ENCODE peak calls at places on chromosomes 11 and 22, in seven cellular contexts. M is NCI-H1092 treated with DMSO at 0.1 percent for 48 hours; J is stimulated activated CD4-positive, alpha-beta T cell treated with anti-CD3 and anti-CD28 coated beads, Interleukin-12 subunit alpha, Interleukin-12 subunit beta, amount 100 ng/mL, for 4 hours; X is M059J; G is uterus; T is nucleus accumbens; U is fibroblast of pulmonary artery. P is an unnamed sample.

GRCh38 chr11:3834349-3835099 is 6.2 kb downstream of the RHOG start:
- DNase-seq in G (no peak), M (no peak), J (no peak), X (no peak), T (no peak), U (no peak), P (no peak)

GRCh38 chr11:33658195-33658900 is 42.3 kb downstream of the C11orf91 start:
- DNase-seq in J (no peak), X (no peak), G (no peak), U (no peak), T (no peak), M (no peak), P (no peak)

GRCh38 chr11:2300936-2301630 is 635 bp downstream of the C11orf21 start:
- DNase-seq in G (no peak), T (no peak), M (no peak), J (no peak), X (no peak), U (no peak), P (no peak)

GRCh38 chr11:76806608-76807205 is 23.6 kb downstream of the TSKU start:
- DNase-seq in M (no peak), U (no peak), T (no peak), G (no peak), J (no peak), X (no peak), P (no peak)

GRCh38 chr11:68273056-68273738 is 1.4 kb upstream of the C11orf24 start:
- DNase-seq in T (no peak), U (no peak), M (no peak), G (no peak), J (no peak), X (no peak), P (no peak)

GRCh38 chr22:24429411-24430365 is 2.3 kb downstream of the ADORA2A start:
- DNase-seq in G (no peak), J (peak), U (no peak), M (no peak), X (peak), T (no peak), P (no peak)

GRCh38 chr22:17969732-17970131 is 54.6 kb downstream of the MICAL3 start:
- DNase-seq in M (no peak), T (no peak), X (peak), J (no peak), U (peak), G (peak), P (peak)

GRCh38 chr22:22866381-22867111 is 21.1 kb upstream of the IGLL5 start:
- DNase-seq in X (no peak), M (no peak), U (no peak), J (no peak), G (no peak), T (no peak), P (no peak)

GRCh38 chr11:122817121-122817520 is 21.2 kb upstream of the CRTAM start:
- DNase-seq in J (no peak), U (peak), X (no peak), T (no peak), M (no peak), G (no peak), P (no peak)

GRCh38 chr11:61826930-61827572 is 1.0 kb upstream of the FADS2 start:
- DNase-seq in M (peak), X (no peak), J (no peak), U (no peak), G (no peak), T (no peak), P (no peak)

GRCh38 chr11:112440518-112440917 is 179.9 kb upstream of the PLET1 start:
- DNase-seq in G (no peak), M (no peak), J (no peak), X (no peak), T (no peak), U (no peak), P (peak)

GRCh38 chr22:39994566-39995345 is at the start of gene FAM83F:
- DNase-seq in T (no peak), G (no peak), J (peak), M (no peak), X (no peak), U (no peak), P (no peak)

GRCh38 chr11:130726647-130727046 is 189.6 kb downstream of the SNX19 start:
- DNase-seq in J (no peak), U (no peak), G (no peak), T (no peak), M (no peak), X (no peak), P (no peak)

GRCh38 chr11:128375941-128376340 is 211.4 kb downstream of the ETS1 start:
- DNase-seq in J (no peak), M (no peak), U (no peak), T (no peak), G (no peak), X (peak), P (no peak)

GRCh38 chr11:76623171-76623883 is 47.2 kb downstream of the LRRC32 start:
- DNase-seq in U (peak), J (no peak), X (peak), G (no peak), T (no peak), M (no peak), P (peak)

GRCh38 chr22:35383679-35384071 is 2.8 kb downstream of the HMOX1 start:
- DNase-seq in U (no peak), T (no peak), M (no peak), J (no peak), G (no peak), X (no peak), P (no peak)

GRCh38 chr11:129852125-129852740 is 36.6 kb downstream of the TMEM45B start:
- DNase-seq in M (no peak), U (no peak), X (no peak), G (no peak), J (no peak), T (no peak), P (peak)

GRCh38 chr11:119041821-119042514 is 11.3 kb upstream of the SLC37A4 start:
- DNase-seq in U (no peak), M (no peak), J (no peak), G (no peak), X (peak), T (no peak), P (no peak)

GRCh38 chr22:48793949-48794348 is 1033.7 kb downstream of the BRD1 start:
- DNase-seq in X (no peak), G (no peak), M (no peak), T (no peak), J (no peak), U (no peak), P (no peak)

GRCh38 chr11:74895340-74896116 is 53.4 kb downstream of the XRRA1 start:
- DNase-seq in G (no peak), T (no peak), X (no peak), M (no peak), U (no peak), J (no peak), P (no peak)

GRCh38 chr11:66082936-66083698 is 13.0 kb downstream of the PACS1 start:
- DNase-seq in X (peak), J (no peak), U (no peak), G (no peak), T (no peak), M (peak), P (no peak)

GRCh38 chr11:113562981-113563461 is 87.8 kb upstream of the DRD2 start:
- DNase-seq in G (no peak), U (no peak), M (no peak), X (no peak), J (no peak), T (no peak), P (peak)

GRCh38 chr22:34416321-34416900 is 496.1 kb upstream of the LARGE1 start:
- DNase-seq in J (no peak), T (no peak), X (no peak), G (no peak), U (no peak), M (no peak), P (no peak)

GRCh38 chr11:77542296-77542695 is 47.5 kb upstream of the AQP11 start:
- DNase-seq in M (no peak), J (no peak), T (no peak), G (no peak), U (peak), X (peak), P (peak)

GRCh38 chr11:38538866-38539651 is 1941.0 kb upstream of the RAG2 start:
- DNase-seq in T (no peak), G (no peak), J (no peak), M (no peak), X (no peak), U (no peak), P (no peak)

GRCh38 chr22:37228106-37229011 is 15.7 kb downstream of the RAC2 start:
- DNase-seq in T (no peak), M (no peak), G (no peak), J (peak), U (peak), X (peak), P (peak)

GRCh38 chr11:21564813-21565212 is 628.1 kb upstream of the ANO5 start:
- DNase-seq in U (no peak), T (no peak), X (peak), G (no peak), J (no peak), M (no peak), P (no peak)

GRCh38 chr11:10308208-10308954 is 3.5 kb downstream of the ADM start:
- DNase-seq in T (no peak), U (no peak), J (no peak), X (peak), M (no peak), G (no peak), P (no peak)

GRCh38 chr11:44524751-44525171 is 40.7 kb upstream of the CD82 start:
- DNase-seq in T (no peak), M (no peak), X (no peak), G (no peak), U (peak), J (no peak), P (no peak)

GRCh38 chr11:134370526-134371435 is 39.0 kb downstream of the GLB1L2 start:
- DNase-seq in M (no peak), T (no peak), X (no peak), G (no peak), U (no peak), J (no peak), P (no peak)

GRCh38 chr11:30358569-30358968 is 35.7 kb downstream of the ARL14EP start:
- DNase-seq in M (no peak), T (no peak), X (no peak), U (no peak), G (no peak), J (no peak), P (no peak)

GRCh38 chr11:129747161-129747560 is 68.5 kb upstream of the TMEM45B start:
- DNase-seq in X (no peak), J (no peak), G (no peak), T (no peak), U (no peak), M (no peak), P (peak)

GRCh38 chr11:119108151-119108856 is 1.2 kb downstream of the C2CD2L start:
- DNase-seq in G (no peak), J (no peak), X (peak), M (peak), T (no peak), U (peak), P (peak)

GRCh38 chr22:38657248-38657909 is 941 bp downstream of the CBY1 start:
- DNase-seq in J (peak), U (peak), X (no peak), M (no peak), G (no peak), T (no peak), P (peak)

GRCh38 chr11:64580387-64580786 is 10.6 kb upstream of the SLC22A12 start:
- DNase-seq in X (no peak), J (no peak), T (no peak), U (no peak), G (no peak), M (no peak), P (no peak)

GRCh38 chr11:61834278-61835004 is 6.3 kb downstream of the FADS2 start:
- DNase-seq in T (no peak), J (no peak), U (peak), M (peak), X (peak), G (peak), P (peak)

GRCh38 chr11:92841719-92842118 is 127.7 kb upstream of the MTNR1B start:
- DNase-seq in U (no peak), X (peak), M (peak), J (no peak), T (no peak), G (no peak), P (peak)

GRCh38 chr11:78277314-78277994 is 88.7 kb downstream of the USP35 start:
- DNase-seq in J (no peak), U (no peak), G (no peak), X (peak), M (peak), T (no peak), P (no peak)